ENCODE peak calls at places on chromosomes 4 and X, in six cellular contexts. One of them, this sample, is unnamed.

GRCh38 chr4:76993787-76994641 is 44.5 kb downstream of the SEPTIN11 start:
- DNase-seq in stimulated activated CD8-positive, alpha-beta memory T cell treated with anti-CD3 and anti-CD28 coated beads, Interleukin-15, amount 100 ng/mL, for 24 hours: no peak
- DNase-seq in cardiac muscle cell: peak; percentile 37
- DNase-seq in midbrain: no peak
- DNase-seq in NCI-H524: peak; percentile 81
- DNase-seq in effector memory CD4-positive, alpha-beta T cell: peak; percentile 50
- DNase-seq in this sample: no peak

GRCh38 chr4:139749313-139749712 is 83.7 kb downstream of the MGST2 start:
- DNase-seq in stimulated activated CD8-positive, alpha-beta memory T cell treated with anti-CD3 and anti-CD28 coated beads, Interleukin-15, amount 100 ng/mL, for 24 hours: no peak
- DNase-seq in cardiac muscle cell: no peak
- DNase-seq in midbrain: no peak
- DNase-seq in NCI-H524: no peak
- DNase-seq in effector memory CD4-positive, alpha-beta T cell: no peak
- DNase-seq in this sample: no peak

GRCh38 chr4:10135252-10135651 is 18.7 kb upstream of the WDR1 start:
- DNase-seq in stimulated activated CD8-positive, alpha-beta memory T cell treated with anti-CD3 and anti-CD28 coated beads, Interleukin-15, amount 100 ng/mL, for 24 hours: no peak
- DNase-seq in cardiac muscle cell: no peak
- DNase-seq in midbrain: no peak
- DNase-seq in NCI-H524: no peak
- DNase-seq in effector memory CD4-positive, alpha-beta T cell: no peak
- DNase-seq in this sample: no peak

GRCh38 chr4:83207497-83208105 is 77.0 kb downstream of the COQ2 start:
- DNase-seq in stimulated activated CD8-positive, alpha-beta memory T cell treated with anti-CD3 and anti-CD28 coated beads, Interleukin-15, amount 100 ng/mL, for 24 hours: no peak
- DNase-seq in cardiac muscle cell: no peak
- DNase-seq in midbrain: no peak
- DNase-seq in NCI-H524: no peak
- DNase-seq in effector memory CD4-positive, alpha-beta T cell: no peak
- DNase-seq in this sample: no peak

GRCh38 chrX:40008841-40009461 is 88.8 kb downstream of the BCOR start:
- DNase-seq in stimulated activated CD8-positive, alpha-beta memory T cell treated with anti-CD3 and anti-CD28 coated beads, Interleukin-15, amount 100 ng/mL, for 24 hours: no peak
- DNase-seq in cardiac muscle cell: peak; percentile 60
- DNase-seq in midbrain: no peak
- DNase-seq in NCI-H524: peak; percentile 83
- DNase-seq in effector memory CD4-positive, alpha-beta T cell: no peak
- DNase-seq in this sample: no peak

GRCh38 chr4:95155759-95156451 is 392.9 kb downstream of the UNC5C start:
- DNase-seq in stimulated activated CD8-positive, alpha-beta memory T cell treated with anti-CD3 and anti-CD28 coated beads, Interleukin-15, amount 100 ng/mL, for 24 hours: no peak
- DNase-seq in cardiac muscle cell: peak; percentile 33
- DNase-seq in midbrain: no peak
- DNase-seq in NCI-H524: peak; percentile 22
- DNase-seq in effector memory CD4-positive, alpha-beta T cell: no peak
- DNase-seq in this sample: peak; percentile 82

GRCh38 chr4:158810487-158811215 is 41.8 kb downstream of the FNIP2 start:
- DNase-seq in stimulated activated CD8-positive, alpha-beta memory T cell treated with anti-CD3 and anti-CD28 coated beads, Interleukin-15, amount 100 ng/mL, for 24 hours: no peak
- DNase-seq in cardiac muscle cell: no peak
- DNase-seq in midbrain: no peak
- DNase-seq in NCI-H524: peak; percentile 22
- DNase-seq in effector memory CD4-positive, alpha-beta T cell: no peak
- DNase-seq in this sample: no peak

GRCh38 chrX:72245461-72246089 is 6.7 kb upstream of the ERCC6L start:
- DNase-seq in stimulated activated CD8-positive, alpha-beta memory T cell treated with anti-CD3 and anti-CD28 coated beads, Interleukin-15, amount 100 ng/mL, for 24 hours: no peak
- DNase-seq in cardiac muscle cell: peak; percentile 38
- DNase-seq in midbrain: peak; percentile 45
- DNase-seq in NCI-H524: peak; percentile 86
- DNase-seq in effector memory CD4-positive, alpha-beta T cell: peak; percentile 17
- DNase-seq in this sample: peak; percentile 32

GRCh38 chr4:112898357-112899141 is 150.9 kb upstream of the ANK2 start:
- DNase-seq in stimulated activated CD8-positive, alpha-beta memory T cell treated with anti-CD3 and anti-CD28 coated beads, Interleukin-15, amount 100 ng/mL, for 24 hours: no peak
- DNase-seq in cardiac muscle cell: no peak
- DNase-seq in midbrain: no peak
- DNase-seq in NCI-H524: no peak
- DNase-seq in effector memory CD4-positive, alpha-beta T cell: no peak
- DNase-seq in this sample: no peak

GRCh38 chrX:8413279-8413678 is 51.4 kb upstream of the VCX3B start:
- DNase-seq in stimulated activated CD8-positive, alpha-beta memory T cell treated with anti-CD3 and anti-CD28 coated beads, Interleukin-15, amount 100 ng/mL, for 24 hours: no peak
- DNase-seq in cardiac muscle cell: no peak
- DNase-seq in midbrain: no peak
- DNase-seq in NCI-H524: no peak
- DNase-seq in effector memory CD4-positive, alpha-beta T cell: no peak
- DNase-seq in this sample: no peak

GRCh38 chr4:20440170-20440569 is 188.5 kb downstream of the SLIT2 start:
- DNase-seq in stimulated activated CD8-positive, alpha-beta memory T cell treated with anti-CD3 and anti-CD28 coated beads, Interleukin-15, amount 100 ng/mL, for 24 hours: no peak
- DNase-seq in cardiac muscle cell: no peak
- DNase-seq in midbrain: no peak
- DNase-seq in NCI-H524: no peak
- DNase-seq in effector memory CD4-positive, alpha-beta T cell: no peak
- DNase-seq in this sample: no peak

GRCh38 chrX:25226151-25226550 is 210.4 kb upstream of the ARX start:
- DNase-seq in stimulated activated CD8-positive, alpha-beta memory T cell treated with anti-CD3 and anti-CD28 coated beads, Interleukin-15, amount 100 ng/mL, for 24 hours: no peak
- DNase-seq in cardiac muscle cell: no peak
- DNase-seq in midbrain: no peak
- DNase-seq in NCI-H524: peak; percentile 24
- DNase-seq in effector memory CD4-positive, alpha-beta T cell: no peak
- DNase-seq in this sample: no peak

GRCh38 chr4:7655549-7656243 is 221.0 kb upstream of the PSAPL1 start:
- DNase-seq in stimulated activated CD8-positive, alpha-beta memory T cell treated with anti-CD3 and anti-CD28 coated beads, Interleukin-15, amount 100 ng/mL, for 24 hours: no peak
- DNase-seq in cardiac muscle cell: peak; percentile 66
- DNase-seq in midbrain: peak; percentile 36
- DNase-seq in NCI-H524: no peak
- DNase-seq in effector memory CD4-positive, alpha-beta T cell: no peak
- DNase-seq in this sample: peak; percentile 86

GRCh38 chr4:4386296-4386735 is 586 bp upstream of the NSG1 start:
- DNase-seq in stimulated activated CD8-positive, alpha-beta memory T cell treated with anti-CD3 and anti-CD28 coated beads, Interleukin-15, amount 100 ng/mL, for 24 hours: no peak
- DNase-seq in cardiac muscle cell: peak; percentile 35
- DNase-seq in midbrain: no peak
- DNase-seq in NCI-H524: peak; percentile 39
- DNase-seq in effector memory CD4-positive, alpha-beta T cell: peak; percentile 19
- DNase-seq in this sample: no peak

GRCh38 chr4:168408620-168409019 is 71.7 kb downstream of the DDX60L start:
- DNase-seq in stimulated activated CD8-positive, alpha-beta memory T cell treated with anti-CD3 and anti-CD28 coated beads, Interleukin-15, amount 100 ng/mL, for 24 hours: no peak
- DNase-seq in cardiac muscle cell: peak; percentile 86
- DNase-seq in midbrain: no peak
- DNase-seq in NCI-H524: peak; percentile 60
- DNase-seq in effector memory CD4-positive, alpha-beta T cell: no peak
- DNase-seq in this sample: peak; percentile 52

GRCh38 chr4:7108046-7108625 is 40.3 kb upstream of the GRPEL1 start:
- DNase-seq in stimulated activated CD8-positive, alpha-beta memory T cell treated with anti-CD3 and anti-CD28 coated beads, Interleukin-15, amount 100 ng/mL, for 24 hours: no peak
- DNase-seq in cardiac muscle cell: no peak
- DNase-seq in midbrain: no peak
- DNase-seq in NCI-H524: no peak
- DNase-seq in effector memory CD4-positive, alpha-beta T cell: no peak
- DNase-seq in this sample: no peak

GRCh38 chrX:153971124-153971631 is 440 bp downstream of the HCFC1 start:
- DNase-seq in stimulated activated CD8-positive, alpha-beta memory T cell treated with anti-CD3 and anti-CD28 coated beads, Interleukin-15, amount 100 ng/mL, for 24 hours: peak; percentile 50
- DNase-seq in cardiac muscle cell: peak; percentile 89
- DNase-seq in midbrain: peak; percentile 88
- DNase-seq in NCI-H524: peak; percentile 88
- DNase-seq in effector memory CD4-positive, alpha-beta T cell: peak; percentile 85
- DNase-seq in this sample: peak; percentile 83

GRCh38 chr4:150257338-150257737 is 179.1 kb downstream of the DCLK2 start:
- DNase-seq in stimulated activated CD8-positive, alpha-beta memory T cell treated with anti-CD3 and anti-CD28 coated beads, Interleukin-15, amount 100 ng/mL, for 24 hours: no peak
- DNase-seq in cardiac muscle cell: no peak
- DNase-seq in midbrain: no peak
- DNase-seq in NCI-H524: no peak
- DNase-seq in effector memory CD4-positive, alpha-beta T cell: no peak
- DNase-seq in this sample: no peak

GRCh38 chr4:158169931-158170690 is 2.7 kb downstream of the GASK1B start:
- DNase-seq in stimulated activated CD8-positive, alpha-beta memory T cell treated with anti-CD3 and anti-CD28 coated beads, Interleukin-15, amount 100 ng/mL, for 24 hours: no peak
- DNase-seq in cardiac muscle cell: no peak
- DNase-seq in midbrain: no peak
- DNase-seq in NCI-H524: no peak
- DNase-seq in effector memory CD4-positive, alpha-beta T cell: no peak
- DNase-seq in this sample: no peak

GRCh38 chr4:180615746-180616145 is 1627.5 kb upstream of the TENM3 start:
- DNase-seq in stimulated activated CD8-positive, alpha-beta memory T cell treated with anti-CD3 and anti-CD28 coated beads, Interleukin-15, amount 100 ng/mL, for 24 hours: no peak
- DNase-seq in cardiac muscle cell: no peak
- DNase-seq in midbrain: no peak
- DNase-seq in NCI-H524: peak; percentile 26
- DNase-seq in effector memory CD4-positive, alpha-beta T cell: no peak
- DNase-seq in this sample: no peak

This sample was measured in pons.